ENCODE peak calls at places on chromosomes 6 and 20, in seven cellular contexts. B is adrenal gland, G is suprapubic skin, J is IMR-90, D is ovary, S is esophagus muscularis mucosa, M is heart left ventricle. F is an unnamed sample.

GRCh38 chr6:33543116-33543515 is 37.0 kb downstream of the BAK1 start:
- DNase-seq in B (no peak), G (no peak), J (no peak), D (no peak), S (no peak), M (no peak), F (no peak)

GRCh38 chr6:150857062-150857905 is 8.2 kb upstream of the MTHFD1L start:
- DNase-seq in B (peak; percentile 58), G (no peak), J (peak; percentile 100), D (no peak), S (no peak), M (no peak), F (no peak)

GRCh38 chr6:118784641-118785164 is 109.2 kb upstream of the ASF1A start:
- DNase-seq in B (no peak), G (peak; percentile 81), J (peak; percentile 7), D (peak; percentile 78), S (no peak), M (peak; percentile 8), F (no peak)

GRCh38 chr20:21175433-21175832 is 49.6 kb downstream of the KIZ start:
- DNase-seq in B (no peak), G (no peak), J (no peak), D (no peak), S (no peak), M (no peak), F (no peak)

GRCh38 chr6:157323924-157324276 is 581 bp upstream of the TMEM242 start:
- DNase-seq in B (peak; percentile 93), G (peak; percentile 90), J (peak; percentile 81), D (peak; percentile 81), S (peak; percentile 94), M (peak; percentile 84), F (peak; percentile 79)

GRCh38 chr6:170052991-170053821 is 237.7 kb downstream of the DLL1 start:
- DNase-seq in B (no peak), G (peak; percentile 62), J (no peak), D (peak; percentile 29), S (no peak), M (no peak), F (peak; percentile 8)

GRCh38 chr20:24665741-24666191 is 196.3 kb downstream of the SYNDIG1 start:
- DNase-seq in B (no peak), G (peak; percentile 61), J (no peak), D (no peak), S (no peak), M (no peak), F (no peak)

GRCh38 chr6:139395891-139396299 is 21.4 kb upstream of the CITED2 start:
- DNase-seq in B (no peak), G (no peak), J (no peak), D (no peak), S (no peak), M (no peak), F (no peak)

GRCh38 chr6:144675231-144675861 is 390.2 kb downstream of the UTRN start:
- DNase-seq in B (peak; percentile 46), G (no peak), J (peak; percentile 52), D (no peak), S (no peak), M (no peak), F (peak; percentile 59)

GRCh38 chr6:119022796-119023195 is 55.7 kb downstream of the FAM184A start:
- DNase-seq in B (no peak), G (no peak), J (no peak), D (no peak), S (no peak), M (no peak), F (no peak)

GRCh38 chr6:423062-423798 is 31.7 kb downstream of the IRF4 start:
- DNase-seq in B (no peak), G (no peak), J (no peak), D (no peak), S (no peak), M (no peak), F (no peak)

GRCh38 chr6:52065621-52066020 is 21.8 kb downstream of the PKHD1 start:
- DNase-seq in B (no peak), G (no peak), J (no peak), D (no peak), S (no peak), M (no peak), F (no peak)

GRCh38 chr6:10140824-10141223 is 274.1 kb downstream of the TFAP2A start:
- DNase-seq in B (no peak), G (no peak), J (no peak), D (no peak), S (no peak), M (no peak), F (no peak)

GRCh38 chr20:40286991-40287531 is 402.0 kb downstream of the MAFB start:
- DNase-seq in B (peak; percentile 65), G (peak; percentile 89), J (no peak), D (peak; percentile 38), S (no peak), M (peak; percentile 76), F (peak; percentile 56)

GRCh38 chr6:156423075-156423474 is 354.1 kb upstream of the ARID1B start:
- DNase-seq in B (no peak), G (no peak), J (no peak), D (no peak), S (peak; percentile 66), M (no peak), F (no peak)

GRCh38 chr6:47595785-47596184 is 102.6 kb upstream of the ADGRF4 start:
- DNase-seq in B (no peak), G (no peak), J (no peak), D (no peak), S (no peak), M (no peak), F (peak; percentile 18)

GRCh38 chr6:12749531-12750379 is 33.2 kb downstream of the PHACTR1 start:
- DNase-seq in B (no peak), G (no peak), J (no peak), D (no peak), S (no peak), M (no peak), F (no peak)

DNA sequence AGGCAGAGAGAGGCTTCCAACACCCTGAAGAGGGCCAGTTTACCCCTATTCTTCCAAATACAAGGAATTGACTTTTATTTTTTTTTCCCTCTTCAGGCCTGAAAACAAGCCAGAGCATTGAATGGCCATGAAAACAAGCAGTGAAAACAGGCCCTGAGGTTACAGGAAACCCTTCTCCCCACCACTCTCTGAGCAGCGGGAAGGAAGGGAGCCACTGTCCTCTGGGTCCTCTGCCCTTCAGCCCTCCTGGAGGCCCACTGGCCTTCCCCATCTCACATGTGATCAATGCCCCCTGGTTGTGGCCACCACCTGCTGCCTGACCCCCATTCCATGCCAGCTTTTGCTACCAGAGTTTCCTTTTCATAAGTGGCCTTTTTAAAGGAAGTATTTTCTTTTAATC is 44.1 kb downstream of the PDYN start:
- DNase-seq in B (no peak), G (peak; percentile 43), J (no peak), D (peak; percentile 25), S (no peak), M (no peak), F (no peak)
- H3K4me1 ChIP-seq in B (peaks cover 28% of the 10 kb centered on the region), G (peaks cover 32% of the 10 kb centered on the region), J (peaks cover 2% of the 10 kb centered on the region), D (peaks cover 7% of the 10 kb centered on the region), S (peaks cover 12% of the 10 kb centered on the region), M (peaks cover 5% of the 10 kb centered on the region), F (peaks cover 14% of the 10 kb centered on the region)

GRCh38 chr6:111478749-111479148 is 4.3 kb downstream of the REV3L start:
- DNase-seq in B (no peak), G (no peak), J (peak; percentile 72), D (no peak), S (no peak), M (no peak), F (no peak)

GRCh38 chr6:111478064-111478476 is 4.9 kb downstream of the REV3L start:
- DNase-seq in B (no peak), G (no peak), J (peak; percentile 55), D (no peak), S (no peak), M (no peak), F (no peak)

GRCh38 chr6:111474106-111474505 is 8.9 kb downstream of the REV3L start:
- DNase-seq in B (no peak), G (no peak), J (no peak), D (no peak), S (no peak), M (no peak), F (no peak)

GRCh38 chr6:111474771-111475170 is 8.2 kb downstream of the REV3L start:
- DNase-seq in B (no peak), G (no peak), J (no peak), D (no peak), S (no peak), M (no peak), F (no peak)

DNA sequence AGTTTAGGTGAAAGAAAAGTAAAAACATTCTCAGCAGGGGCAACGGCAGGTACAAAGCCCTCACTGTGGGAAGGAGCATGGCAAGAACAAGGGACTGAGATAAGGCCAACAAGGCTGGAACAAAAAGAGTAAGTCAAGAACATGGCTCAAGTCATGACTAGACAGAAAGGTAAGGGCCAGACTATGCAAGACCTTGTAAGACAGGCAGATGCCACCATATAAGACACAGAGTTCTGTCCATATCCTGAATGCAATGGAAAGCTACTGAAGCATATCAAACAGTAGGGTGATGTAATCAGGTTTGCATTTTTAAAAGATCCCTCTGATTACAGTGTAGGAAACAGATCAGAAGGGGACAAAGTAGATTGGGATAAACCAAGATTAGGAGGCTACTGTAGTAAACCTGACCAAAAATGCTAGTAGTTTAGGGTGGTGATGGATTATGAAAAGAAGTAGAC is 5.5 kb downstream of the REV3L start:
- DNase-seq in B (no peak), G (no peak), J (no peak), D (no peak), S (no peak), M (no peak), F (no peak)
- TF ChIP-seq POLR2A in B (no peak), G (no peak), J (no peak), D (no peak), S (no peak), M (no peak), F (no peak)

DNA sequence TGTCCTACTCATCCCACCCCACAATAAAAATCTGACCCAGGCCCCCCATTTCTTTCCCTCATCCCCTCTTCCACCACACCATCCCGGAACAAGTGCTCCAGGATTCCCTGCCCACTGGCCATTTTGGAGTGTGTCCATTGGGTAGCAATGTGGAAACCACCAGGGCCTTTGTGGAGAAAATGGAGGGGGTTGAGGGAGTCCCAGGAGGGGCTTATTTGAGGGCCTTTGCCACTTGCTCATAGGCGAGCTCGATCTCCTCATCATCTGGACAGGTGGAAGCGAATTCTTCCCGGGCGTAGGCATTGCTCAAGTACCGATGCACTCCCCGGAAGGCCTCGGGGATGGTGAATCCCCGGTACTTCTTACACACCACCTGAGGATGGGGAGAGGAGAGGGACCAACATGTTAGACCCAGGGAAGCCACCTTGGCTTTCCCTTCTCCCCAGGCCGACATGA is 1.6 kb upstream of the DDAH2 start:
- DNase-seq in B (no peak), G (no peak), J (no peak), D (peak; percentile 50), S (no peak), M (no peak), F (no peak)
- H3K27ac ChIP-seq in B (peak overlapping the region; percentile 93), G (peak overlapping the region; percentile 91), J (no peak overlapping the region), D (peak overlapping the region; percentile 93), S (peak overlapping the region; percentile 99), M (peak overlapping the region; percentile 92), F (no peak overlapping the region)

DNA sequence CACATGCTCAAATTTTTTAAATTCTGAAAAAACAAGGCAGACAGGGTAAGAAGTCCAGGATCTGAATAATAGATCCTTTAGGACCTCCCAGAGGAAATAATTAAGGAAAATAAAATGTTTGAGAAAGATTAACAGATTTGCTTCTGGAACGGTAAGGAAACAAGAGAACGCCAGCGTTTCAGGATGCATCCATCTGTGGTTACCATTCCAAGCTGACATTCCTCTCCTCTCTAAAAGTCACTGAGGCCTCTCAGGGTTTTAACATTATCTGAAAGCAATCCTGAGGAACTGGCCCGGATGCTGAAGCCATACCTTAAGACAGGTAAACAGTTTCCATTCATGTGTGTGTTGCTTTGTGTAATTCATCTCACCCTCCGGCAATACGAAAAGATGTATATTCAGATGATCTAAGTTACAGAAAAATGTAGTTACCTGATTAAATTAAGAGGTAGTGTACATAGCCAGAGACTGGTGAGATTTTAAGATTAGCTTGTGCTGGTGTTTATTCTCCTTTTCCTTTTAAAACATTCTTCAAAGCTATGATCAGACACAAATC is 68.3 kb upstream of the BACH2 start:
- DNase-seq in B (no peak), G (no peak), J (no peak), D (no peak), S (no peak), M (no peak), F (no peak)
- H3K4me1 ChIP-seq in B (peaks cover 5% of the 10 kb centered on the region), G (peaks cover 16% of the 10 kb centered on the region), J (peaks cover 3% of the 10 kb centered on the region), D (peaks cover 2% of the 10 kb centered on the region), S (peaks cover 25% of the 10 kb centered on the region), M (no peaks in the 10 kb centered on the region), F (peaks cover 6% of the 10 kb centered on the region)